ENCODE peak calls at places on chromosomes 11 and 22, in eight cellular contexts. One of them, this sample, is unnamed. For H3K4me1, the result is how much of the 10 kb centered on the place peaks cover.

GRCh38 chr11:67463680-67464410 is 5.2 kb downstream of the TMEM134 start:
- DNase-seq in adrenal gland: peak
- DNase-seq in HCT116: peak
- DNase-seq in GM23248: peak
- DNase-seq in CD8-positive, alpha-beta memory T cell: no peak
- DNase-seq in aorta: peak
- DNase-seq in body of pancreas: peak
- DNase-seq in testis: peak
- DNase-seq in this sample: no peak

GRCh38 chr11:100525635-100526034 is 161.5 kb upstream of the ARHGAP42 start:
- DNase-seq in CD8-positive, alpha-beta memory T cell: no peak
- DNase-seq in adrenal gland: no peak
- DNase-seq in HCT116: peak
- DNase-seq in testis: peak
- DNase-seq in aorta: no peak
- DNase-seq in GM23248: no peak
- DNase-seq in body of pancreas: no peak
- DNase-seq in this sample: no peak

GRCh38 chr22:19848298-19849224 is 6.1 kb downstream of the GNB1L start:
- DNase-seq in body of pancreas: peak
- DNase-seq in aorta: no peak
- DNase-seq in testis: no peak
- DNase-seq in HCT116: peak
- DNase-seq in CD8-positive, alpha-beta memory T cell: no peak
- DNase-seq in GM23248: peak
- DNase-seq in adrenal gland: peak
- DNase-seq in this sample: peak

GRCh38 chr11:123482225-123482624 is 52.2 kb downstream of the GRAMD1B start:
- DNase-seq in GM23248: no peak
- DNase-seq in aorta: no peak
- DNase-seq in adrenal gland: peak
- DNase-seq in HCT116: no peak
- DNase-seq in CD8-positive, alpha-beta memory T cell: no peak
- DNase-seq in testis: no peak
- DNase-seq in body of pancreas: no peak
- DNase-seq in this sample: no peak

GRCh38 chr11:34809191-34810106 is 106.7 kb downstream of the APIP start:
- DNase-seq in HCT116: no peak
- DNase-seq in GM23248: peak
- DNase-seq in adrenal gland: no peak
- DNase-seq in testis: no peak
- DNase-seq in body of pancreas: no peak
- DNase-seq in CD8-positive, alpha-beta memory T cell: no peak
- DNase-seq in aorta: no peak
- DNase-seq in this sample: peak

GRCh38 chr22:49999063-49999900 is 13.3 kb downstream of the IL17REL start:
- DNase-seq in CD8-positive, alpha-beta memory T cell: no peak
- DNase-seq in body of pancreas: no peak
- DNase-seq in adrenal gland: no peak
- DNase-seq in aorta: peak
- DNase-seq in GM23248: peak
- DNase-seq in HCT116: no peak
- DNase-seq in testis: peak
- DNase-seq in this sample: no peak

GRCh38 chr11:103109818-103110388 is 677 bp downstream of the DYNC2H1 start:
- DNase-seq in adrenal gland: no peak
- DNase-seq in testis: peak
- DNase-seq in HCT116: no peak
- DNase-seq in CD8-positive, alpha-beta memory T cell: no peak
- DNase-seq in body of pancreas: no peak
- DNase-seq in aorta: peak
- DNase-seq in GM23248: peak
- DNase-seq in this sample: no peak

GRCh38 chr11:74493816-74494630 is 499 bp upstream of the LIPT2 start:
- DNase-seq in adrenal gland: no peak
- DNase-seq in testis: no peak
- DNase-seq in HCT116: peak
- DNase-seq in aorta: no peak
- DNase-seq in CD8-positive, alpha-beta memory T cell: no peak
- DNase-seq in body of pancreas: no peak
- DNase-seq in GM23248: peak
- DNase-seq in this sample: peak

GRCh38 chr11:128157423-128158298 is 429.7 kb downstream of the ETS1 start:
- DNase-seq in adrenal gland: peak
- DNase-seq in testis: peak
- DNase-seq in GM23248: peak
- DNase-seq in body of pancreas: peak
- DNase-seq in CD8-positive, alpha-beta memory T cell: peak
- DNase-seq in aorta: no peak
- DNase-seq in HCT116: peak
- DNase-seq in this sample: peak

GRCh38 chr11:57459112-57460016 is 964 bp upstream of the RTN4RL2 start:
- DNase-seq in aorta: no peak
- DNase-seq in GM23248: peak
- DNase-seq in CD8-positive, alpha-beta memory T cell: peak
- DNase-seq in body of pancreas: no peak
- DNase-seq in adrenal gland: no peak
- DNase-seq in HCT116: no peak
- DNase-seq in testis: no peak
- DNase-seq in this sample: no peak

GRCh38 chr22:35043932-35044319 is 22.0 kb upstream of the ISX start:
- DNase-seq in CD8-positive, alpha-beta memory T cell: no peak
- DNase-seq in adrenal gland: no peak
- DNase-seq in body of pancreas: no peak
- DNase-seq in GM23248: no peak
- DNase-seq in aorta: no peak
- DNase-seq in HCT116: no peak
- DNase-seq in testis: no peak
- DNase-seq in this sample: no peak

GRCh38 chr11:86671386-86672006 is 920 bp downstream of the ME3 start:
- DNase-seq in aorta: peak
- DNase-seq in HCT116: no peak
- DNase-seq in testis: peak
- DNase-seq in GM23248: peak
- DNase-seq in adrenal gland: peak
- DNase-seq in body of pancreas: peak
- DNase-seq in CD8-positive, alpha-beta memory T cell: no peak
- DNase-seq in this sample: no peak

GRCh38 chr11:62479631-62480201 is 60.9 kb downstream of the SCGB1A1 start:
- DNase-seq in body of pancreas: no peak
- DNase-seq in GM23248: peak
- DNase-seq in testis: peak
- DNase-seq in aorta: no peak
- DNase-seq in adrenal gland: no peak
- DNase-seq in CD8-positive, alpha-beta memory T cell: no peak
- DNase-seq in HCT116: no peak
- DNase-seq in this sample: no peak

GRCh38 chr11:118343981-118344521 is at the start of gene CD3G:
- DNase-seq in CD8-positive, alpha-beta memory T cell: peak
- DNase-seq in GM23248: no peak
- DNase-seq in aorta: no peak
- DNase-seq in HCT116: no peak
- DNase-seq in testis: no peak
- DNase-seq in body of pancreas: no peak
- DNase-seq in adrenal gland: no peak
- DNase-seq in this sample: no peak

GRCh38 chr11:86758171-86758570 is 42.2 kb upstream of the PRSS23 start:
- DNase-seq in body of pancreas: no peak
- DNase-seq in GM23248: no peak
- DNase-seq in CD8-positive, alpha-beta memory T cell: no peak
- DNase-seq in HCT116: no peak
- DNase-seq in aorta: no peak
- DNase-seq in adrenal gland: no peak
- DNase-seq in testis: no peak
- DNase-seq in this sample: no peak

GRCh38 chr11:66719111-66719872 is 9.7 kb downstream of the SPTBN2 start:
- DNase-seq in testis: no peak
- DNase-seq in body of pancreas: no peak
- DNase-seq in aorta: no peak
- DNase-seq in CD8-positive, alpha-beta memory T cell: peak
- DNase-seq in adrenal gland: no peak
- DNase-seq in GM23248: no peak
- DNase-seq in HCT116: no peak
- DNase-seq in this sample: no peak

GRCh38 chr11:10319691-10320090 is 14.8 kb downstream of the ADM start:
- DNase-seq in GM23248: no peak
- DNase-seq in body of pancreas: no peak
- DNase-seq in CD8-positive, alpha-beta memory T cell: no peak
- DNase-seq in HCT116: no peak
- DNase-seq in aorta: no peak
- DNase-seq in adrenal gland: no peak
- DNase-seq in testis: no peak
- DNase-seq in this sample: no peak

GRCh38 chr11:130295657-130296056 is 19.1 kb downstream of the ZBTB44 start:
- DNase-seq in adrenal gland: no peak
- DNase-seq in aorta: no peak
- DNase-seq in testis: no peak
- DNase-seq in HCT116: no peak
- DNase-seq in CD8-positive, alpha-beta memory T cell: no peak
- DNase-seq in GM23248: no peak
- DNase-seq in body of pancreas: no peak
- DNase-seq in this sample: no peak

GRCh38 chr11:14578551-14578956 is 58.4 kb upstream of the PSMA1 start:
- DNase-seq in aorta: no peak
- DNase-seq in testis: no peak
- DNase-seq in HCT116: no peak
- DNase-seq in CD8-positive, alpha-beta memory T cell: peak
- DNase-seq in GM23248: no peak
- DNase-seq in adrenal gland: peak
- DNase-seq in body of pancreas: peak
- DNase-seq in this sample: no peak

GRCh38 chr11:46285173-46285572 is 7.7 kb downstream of the CREB3L1 start:
- DNase-seq in aorta: no peak
- DNase-seq in GM23248: peak
- DNase-seq in adrenal gland: no peak
- DNase-seq in HCT116: no peak
- DNase-seq in CD8-positive, alpha-beta memory T cell: no peak
- DNase-seq in body of pancreas: no peak
- DNase-seq in testis: no peak
- DNase-seq in this sample: no peak

GRCh38 chr11:14290422-14290821 is 68.6 kb downstream of the RRAS2 start:
- DNase-seq in GM23248: no peak
- DNase-seq in CD8-positive, alpha-beta memory T cell: no peak
- DNase-seq in testis: no peak
- DNase-seq in HCT116: no peak
- DNase-seq in adrenal gland: no peak
- DNase-seq in body of pancreas: no peak
- DNase-seq in aorta: no peak
- DNase-seq in this sample: no peak

GRCh38 chr11:93741882-93742226 is 382 bp downstream of the C11orf54 start:
- DNase-seq in adrenal gland: peak
- DNase-seq in GM23248: peak
- DNase-seq in CD8-positive, alpha-beta memory T cell: no peak
- DNase-seq in aorta: no peak
- DNase-seq in HCT116: no peak
- DNase-seq in body of pancreas: peak
- DNase-seq in testis: no peak
- DNase-seq in this sample: no peak

GRCh38 chr22:36933629-36934028 is 20.2 kb downstream of the CSF2RB start:
- DNase-seq in HCT116: no peak
- DNase-seq in GM23248: no peak
- DNase-seq in aorta: no peak
- DNase-seq in adrenal gland: no peak
- DNase-seq in body of pancreas: no peak
- DNase-seq in CD8-positive, alpha-beta memory T cell: no peak
- DNase-seq in testis: no peak
- DNase-seq in this sample: no peak

GRCh38 chr22:40042312-40042711 is 47.6 kb downstream of the FAM83F start:
- DNase-seq in adrenal gland: peak
- DNase-seq in CD8-positive, alpha-beta memory T cell: no peak
- DNase-seq in HCT116: no peak
- DNase-seq in testis: no peak
- DNase-seq in aorta: no peak
- DNase-seq in GM23248: no peak
- DNase-seq in body of pancreas: no peak
- DNase-seq in this sample: no peak
- H3K4me1 ChIP-seq in adrenal gland: under half
- H3K4me1 ChIP-seq in CD8-positive, alpha-beta memory T cell: under half
- H3K4me1 ChIP-seq in HCT116: under half
- H3K4me1 ChIP-seq in testis: half or more
- H3K4me1 ChIP-seq in aorta: under half
- H3K4me1 ChIP-seq in GM23248: under half
- H3K4me1 ChIP-seq in body of pancreas: under half
- H3K4me1 ChIP-seq in this sample: under half

DNA sequence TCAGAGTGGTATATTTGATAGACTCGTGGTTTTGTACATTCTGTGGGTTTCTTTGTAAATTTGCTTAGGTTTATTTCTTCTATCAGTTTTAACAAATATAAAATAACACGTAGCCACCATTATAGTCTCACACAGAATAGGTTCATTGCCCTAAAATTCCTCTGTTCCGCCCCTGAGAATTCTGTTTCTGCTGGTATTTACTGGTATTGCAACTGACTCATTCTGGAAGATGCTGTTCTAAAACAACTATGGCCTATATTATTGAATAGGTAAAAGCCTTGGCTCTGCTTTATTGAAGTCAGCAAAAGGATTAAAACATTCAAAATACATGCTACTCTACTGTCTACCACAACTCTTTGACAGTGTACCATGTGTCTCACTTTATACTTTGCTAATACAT is 119.1 kb upstream of the CHORDC1 start:
- DNase-seq in adrenal gland: no peak
- DNase-seq in CD8-positive, alpha-beta memory T cell: no peak
- DNase-seq in GM23248: no peak
- DNase-seq in aorta: no peak
- DNase-seq in HCT116: no peak
- DNase-seq in testis: no peak
- DNase-seq in body of pancreas: no peak
- DNase-seq in this sample: no peak
- H3K4me1 ChIP-seq in adrenal gland: under half
- H3K4me1 ChIP-seq in CD8-positive, alpha-beta memory T cell: under half
- H3K4me1 ChIP-seq in GM23248: under half
- H3K4me1 ChIP-seq in aorta: under half
- H3K4me1 ChIP-seq in HCT116: under half
- H3K4me1 ChIP-seq in testis: under half
- H3K4me1 ChIP-seq in body of pancreas: under half
- H3K4me1 ChIP-seq in this sample: under half

DNA sequence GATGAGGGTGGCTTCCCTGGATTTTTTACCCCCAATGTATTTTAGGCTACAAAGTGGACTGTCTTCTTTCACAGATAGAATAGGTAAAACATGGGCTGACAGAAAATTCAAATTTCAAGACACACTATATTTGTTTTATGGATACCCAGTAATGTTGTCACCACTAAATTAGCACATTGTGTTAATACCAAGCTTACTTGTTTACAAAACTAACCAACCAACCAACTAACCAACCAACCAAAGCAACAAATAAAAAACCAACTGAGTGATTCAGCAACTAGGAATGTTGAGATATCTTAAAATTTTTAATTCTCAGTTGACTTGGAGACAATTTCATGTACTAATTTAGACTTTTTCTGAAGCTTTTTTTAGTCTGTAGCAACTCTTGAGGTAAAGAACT is 69.3 kb upstream of the CTSC start:
- DNase-seq in CD8-positive, alpha-beta memory T cell: no peak
- DNase-seq in aorta: no peak
- DNase-seq in GM23248: no peak
- DNase-seq in adrenal gland: no peak
- DNase-seq in body of pancreas: no peak
- DNase-seq in HCT116: no peak
- DNase-seq in testis: no peak
- DNase-seq in this sample: no peak
- H3K4me1 ChIP-seq in CD8-positive, alpha-beta memory T cell: under half
- H3K4me1 ChIP-seq in aorta: under half
- H3K4me1 ChIP-seq in GM23248: under half
- H3K4me1 ChIP-seq in adrenal gland: under half
- H3K4me1 ChIP-seq in body of pancreas: under half
- H3K4me1 ChIP-seq in HCT116: under half
- H3K4me1 ChIP-seq in testis: under half
- H3K4me1 ChIP-seq in this sample: under half

GRCh38 chr11:3854977-3855807 is at the start of gene STIM1:
- DNase-seq in HCT116: peak
- DNase-seq in aorta: peak
- DNase-seq in testis: peak
- DNase-seq in body of pancreas: peak
- DNase-seq in CD8-positive, alpha-beta memory T cell: peak
- DNase-seq in GM23248: peak
- DNase-seq in adrenal gland: peak
- DNase-seq in this sample: peak
- H3K4me1 ChIP-seq in HCT116: under half
- H3K4me1 ChIP-seq in aorta: under half
- H3K4me1 ChIP-seq in testis: under half
- H3K4me1 ChIP-seq in body of pancreas: under half
- H3K4me1 ChIP-seq in CD8-positive, alpha-beta memory T cell: half or more
- H3K4me1 ChIP-seq in GM23248: under half
- H3K4me1 ChIP-seq in adrenal gland: under half
- H3K4me1 ChIP-seq in this sample: under half

This sample was measured in foreskin keratinocyte.